ENCODE peak calls at places on chromosome 9, in nine cellular contexts. O is putamen; D is NCI-H2029 treated with DMSO at 0.1 percent for 48 hours; F is T follicular helper cell; J is amniotic stem cell; M is activated naive CD4-positive, alpha-beta T cell treated with anti-CD3 and anti-CD28 coated beads for 36 hours; U is neural crest cell; L is T-helper 1 cell; S is GM04504. X is an unnamed sample.

GRCh38 chr9:127249877-127250276 is 14.7 kb upstream of the GARNL3 start:
- DNase-seq in U (no peak), J (no peak), M (no peak), L (no peak), O (no peak), S (no peak), D (no peak), F (no peak), X (no peak)

GRCh38 chr9:131203438-131204219 is 72.7 kb downstream of the FAM78A start:
- DNase-seq in F (no peak), M (no peak), D (no peak), L (no peak), J (no peak), O (no peak), S (no peak), U (no peak), X (no peak)

GRCh38 chr9:120436937-120437592 is 142.9 kb downstream of the CDK5RAP2 start:
- DNase-seq in S (no peak), F (no peak), U (no peak), O (no peak), D (no peak), J (no peak), M (no peak), L (no peak), X (no peak)

GRCh38 chr9:31124389-31124788 is 1260.1 kb upstream of the ACO1 start:
- DNase-seq in D (no peak), L (no peak), M (no peak), O (no peak), J (no peak), S (no peak), U (no peak), F (no peak), X (no peak)

GRCh38 chr9:135281661-135282000 is 194.2 kb downstream of the OLFM1 start:
- DNase-seq in D (no peak), M (no peak), O (no peak), S (no peak), J (no peak), F (no peak), U (no peak), L (no peak), X (no peak)

GRCh38 chr9:17065062-17065461 is 69.8 kb upstream of the CNTLN start:
- DNase-seq in S (no peak), M (no peak), F (no peak), U (no peak), L (no peak), D (peak), J (no peak), O (no peak), X (no peak)

GRCh38 chr9:38311382-38312270 is 80.9 kb upstream of the ALDH1B1 start:
- DNase-seq in O (no peak), M (no peak), S (no peak), J (no peak), U (no peak), L (no peak), D (no peak), F (no peak), X (no peak)

GRCh38 chr9:124017064-124017928 is 5.7 kb downstream of the LHX2 start:
- DNase-seq in D (no peak), M (no peak), S (no peak), L (no peak), J (no peak), O (no peak), F (no peak), U (no peak), X (no peak)

GRCh38 chr9:134691695-134692572 is 50.3 kb downstream of the COL5A1 start:
- DNase-seq in J (no peak), O (no peak), F (no peak), S (no peak), M (no peak), L (no peak), D (no peak), U (no peak), X (no peak)

GRCh38 chr9:132631685-132632084 is 38.1 kb downstream of the DDX31 start:
- DNase-seq in D (no peak), J (no peak), S (no peak), O (peak), F (no peak), U (no peak), M (no peak), L (no peak), X (no peak)

GRCh38 chr9:120175031-120175430 is 404.9 kb downstream of the CDK5RAP2 start:
- DNase-seq in M (no peak), U (no peak), O (no peak), L (no peak), S (no peak), J (no peak), F (no peak), D (peak), X (no peak)

GRCh38 chr9:122403381-122404002 is 32.7 kb downstream of the PTGS1 start:
- DNase-seq in F (no peak), O (no peak), S (no peak), L (no peak), M (no peak), U (no peak), J (peak), D (no peak), X (no peak)

GRCh38 chr9:15219511-15219910 is 87.5 kb downstream of the TTC39B start:
- DNase-seq in F (no peak), S (no peak), J (no peak), U (no peak), M (no peak), O (no peak), L (no peak), D (no peak), X (no peak)

GRCh38 chr9:1647776-1648175 is 367.4 kb upstream of the SMARCA2 start:
- DNase-seq in U (no peak), S (no peak), F (no peak), D (no peak), J (no peak), M (no peak), L (no peak), O (no peak), X (no peak)

GRCh38 chr9:13443380-13444271 is 164.1 kb upstream of the MPDZ start:
- DNase-seq in L (no peak), U (no peak), M (no peak), S (no peak), D (no peak), J (no peak), O (peak), F (no peak), X (peak)

GRCh38 chr9:70641631-70642030 is 227.2 kb upstream of the KLF9 start:
- DNase-seq in U (no peak), F (no peak), D (no peak), S (no peak), L (no peak), O (no peak), J (no peak), M (no peak), X (no peak)

GRCh38 chr9:2291980-2292704 is 277.0 kb downstream of the SMARCA2 start:
- DNase-seq in L (no peak), U (no peak), S (no peak), J (no peak), D (peak), O (no peak), F (no peak), M (no peak), X (no peak)

GRCh38 chr9:136328622-136329041 is 1.3 kb downstream of the GPSM1 start:
- DNase-seq in M (no peak), F (no peak), O (peak), S (no peak), D (no peak), L (no peak), J (no peak), U (peak), X (no peak)

GRCh38 chr9:99118782-99119466 is 14.0 kb downstream of the TGFBR1 start:
- DNase-seq in M (peak), L (peak), U (no peak), J (no peak), S (no peak), O (no peak), F (peak), D (no peak), X (no peak)

GRCh38 chr9:127796225-127796813 is 6.4 kb upstream of the FPGS start:
- DNase-seq in J (no peak), L (no peak), D (peak), S (no peak), F (no peak), O (no peak), M (no peak), U (no peak), X (no peak)

GRCh38 chr9:86634501-86634900 is 280.3 kb upstream of the TUT7 start:
- DNase-seq in M (no peak), L (no peak), J (no peak), F (no peak), O (no peak), D (no peak), U (no peak), S (no peak), X (no peak)

GRCh38 chr9:72585737-72586136 is 64.3 kb downstream of the TMC1 start:
- DNase-seq in F (no peak), U (no peak), S (no peak), D (no peak), O (no peak), M (no peak), L (no peak), J (no peak), X (no peak)

GRCh38 chr9:112705773-112706427 is 12.0 kb downstream of the INIP start:
- DNase-seq in F (no peak), S (peak), L (no peak), D (no peak), J (no peak), U (peak), M (no peak), O (peak), X (peak)

GRCh38 chr9:89455356-89455824 is 42.5 kb downstream of the SEMA4D start:
- DNase-seq in F (no peak), O (no peak), M (peak), D (no peak), L (peak), S (no peak), J (no peak), U (no peak), X (no peak)

GRCh38 chr9:34253460-34253837 is 74.6 kb downstream of the UBAP1 start:
- DNase-seq in L (no peak), F (no peak), U (no peak), S (peak), O (peak), M (no peak), J (peak), D (no peak), X (peak)

GRCh38 chr9:75699017-75699416 is 191.5 kb upstream of the PCSK5 start:
- DNase-seq in S (no peak), J (no peak), F (no peak), U (no peak), L (no peak), O (no peak), D (no peak), M (no peak), X (no peak)

GRCh38 chr9:70580593-70581195 is 166.2 kb upstream of the KLF9 start:
- DNase-seq in S (no peak), M (no peak), U (no peak), J (no peak), L (no peak), F (no peak), O (no peak), D (no peak), X (no peak)

GRCh38 chr9:26756881-26757280 is 135.7 kb downstream of the CAAP1 start:
- DNase-seq in S (no peak), F (no peak), U (no peak), O (peak), L (no peak), D (no peak), M (no peak), J (no peak), X (peak)

GRCh38 chr9:133421615-133422542 is at the start of gene ADAMTS13:
- DNase-seq in U (no peak), M (peak), O (no peak), J (no peak), F (no peak), S (no peak), D (no peak), L (no peak), X (no peak)

GRCh38 chr9:12818431-12819000 is 43.7 kb downstream of the LURAP1L start:
- DNase-seq in D (no peak), J (no peak), F (no peak), L (no peak), S (peak), U (no peak), O (no peak), M (no peak), X (no peak)

GRCh38 chr9:6955251-6955921 is 197.6 kb downstream of the KDM4C start:
- DNase-seq in F (no peak), U (no peak), M (peak), S (no peak), D (no peak), O (peak), L (no peak), J (no peak), X (peak)

GRCh38 chr9:17116400-17116837 is 18.4 kb upstream of the CNTLN start:
- DNase-seq in D (peak), L (no peak), J (peak), M (no peak), U (no peak), S (peak), F (no peak), O (peak), X (peak)

GRCh38 chr9:34037626-34038025 is 11.1 kb downstream of the UBAP2 start:
- DNase-seq in M (no peak), U (no peak), S (no peak), D (peak), F (no peak), L (no peak), J (no peak), O (no peak), X (no peak)

GRCh38 chr9:135075234-135076142 is 12.0 kb upstream of the OLFM1 start:
- DNase-seq in D (no peak), M (no peak), U (no peak), F (no peak), O (peak), L (no peak), S (no peak), J (no peak), X (peak)

GRCh38 chr9:133404440-133405002 is 13.3 kb downstream of the REXO4 start:
- DNase-seq in L (no peak), U (no peak), D (no peak), F (no peak), J (no peak), O (no peak), S (no peak), M (no peak), X (no peak)

X was measured in midbrain.